ENCODE peak calls at places on chromosomes 6 and 20, in nine cellular contexts. Q, J, Z, E, X, W, V, U and T are unnamed samples.

GRCh38 chr6:30744054-30744805 is at the start of gene IER3:
- DNase-seq in U (peak; percentile 75), Q (peak; percentile 93), W (peak; percentile 83), Z (peak; percentile 66), X (peak; percentile 51), V (peak; percentile 81), J (peak; percentile 75), E (peak; percentile 42), T (peak; percentile 71)

GRCh38 chr6:134826889-134827737 is 122.8 kb downstream of the ALDH8A1 start:
- DNase-seq in Q (peak; percentile 91), U (no peak), X (no peak), E (no peak), W (no peak), Z (no peak), V (no peak), J (no peak), T (no peak)

GRCh38 chr20:44703183-44703925 is 11.8 kb upstream of the CCN5 start:
- DNase-seq in V (no peak), W (no peak), J (no peak), Z (no peak), X (no peak), U (peak; percentile 34), E (no peak), Q (no peak), T (no peak)

GRCh38 chr6:111685058-111685457 is 79.4 kb upstream of the TRAF3IP2 start:
- DNase-seq in W (no peak), Z (no peak), U (no peak), J (no peak), Q (no peak), V (no peak), E (no peak), X (no peak), T (no peak)

GRCh38 chr6:161139766-161140553 is 133.9 kb downstream of the AGPAT4 start:
- DNase-seq in W (no peak), J (no peak), Q (no peak), E (no peak), Z (no peak), V (no peak), U (peak; percentile 44), X (no peak), T (no peak)

GRCh38 chr20:53748821-53749402 is 155.3 kb upstream of the ZNF217 start:
- DNase-seq in U (no peak), W (no peak), E (no peak), J (no peak), V (no peak), Z (no peak), X (no peak), Q (peak; percentile 77), T (peak; percentile 84)

GRCh38 chr6:19860235-19860877 is 23.2 kb downstream of the ID4 start:
- DNase-seq in U (no peak), X (no peak), J (no peak), Q (no peak), E (no peak), W (no peak), Z (no peak), V (no peak), T (no peak)

GRCh38 chr6:163626073-163626867 is 211.8 kb downstream of the QKI start:
- DNase-seq in U (no peak), Q (no peak), V (no peak), Z (no peak), X (no peak), W (no peak), E (no peak), J (no peak), T (no peak)

GRCh38 chr6:514396-514973 is 122.9 kb downstream of the IRF4 start:
- DNase-seq in X (no peak), Q (no peak), E (no peak), J (no peak), Z (no peak), V (no peak), W (peak; percentile 26), U (no peak), T (no peak)

GRCh38 chr6:134288538-134289203 is 29.2 kb downstream of the SGK1 start:
- DNase-seq in V (no peak), W (no peak), X (no peak), J (no peak), U (no peak), Z (no peak), Q (peak; percentile 91), E (no peak), T (no peak)

GRCh38 chr6:149228276-149228962 is 89.1 kb upstream of the TAB2 start:
- DNase-seq in U (no peak), V (no peak), Z (no peak), E (no peak), J (no peak), X (no peak), Q (no peak), W (no peak), T (no peak)

GRCh38 chr20:62122659-62123449 is 579 bp downstream of the LSM14B start:
- DNase-seq in X (peak; percentile 35), W (no peak), Q (peak; percentile 35), J (no peak), E (no peak), U (peak; percentile 62), Z (peak; percentile 50), V (peak; percentile 60), T (peak; percentile 19)

GRCh38 chr20:62133864-62134263 is 9.3 kb downstream of the PSMA7 start:
- DNase-seq in W (no peak), J (no peak), U (peak; percentile 36), X (no peak), Z (no peak), V (no peak), E (no peak), Q (no peak), T (no peak)

GRCh38 chr6:45448417-45449389 is 71.0 kb upstream of the SUPT3H start:
- DNase-seq in J (no peak), X (no peak), E (no peak), U (no peak), Z (no peak), W (no peak), Q (peak; percentile 45), V (no peak), T (no peak)

GRCh38 chr6:131631625-131632284 is 3.7 kb upstream of the MED23 start:
- DNase-seq in W (no peak), X (no peak), J (no peak), U (no peak), Z (no peak), V (no peak), E (no peak), Q (no peak), T (no peak)

GRCh38 chr20:10547276-10548114 is 112.4 kb downstream of the SLX4IP start:
- DNase-seq in W (no peak), Q (no peak), E (no peak), X (no peak), U (no peak), J (no peak), Z (no peak), V (no peak), T (no peak)

GRCh38 chr6:116528800-116529199 is 16.7 kb downstream of the TRAPPC3L start:
- DNase-seq in Z (no peak), E (no peak), J (no peak), V (no peak), Q (peak; percentile 7), W (no peak), X (no peak), U (no peak), T (no peak)

GRCh38 chr6:41965429-41966213 is 24.0 kb upstream of the CCND3 start:
- DNase-seq in E (no peak), J (peak; percentile 89), Z (no peak), Q (no peak), W (no peak), V (no peak), U (no peak), X (no peak), T (no peak)

GRCh38 chr6:27814665-27815424 is 97.4 kb downstream of the OR2B2 start:
- DNase-seq in E (peak; percentile 64), U (peak; percentile 97), W (no peak), V (peak; percentile 81), Z (peak; percentile 59), J (no peak), Q (peak; percentile 97), X (peak; percentile 42), T (no peak)

GRCh38 chr20:38790210-38791053 is 15.1 kb upstream of the PPP1R16B start:
- DNase-seq in J (no peak), W (peak; percentile 28), E (no peak), X (no peak), V (peak; percentile 60), Q (no peak), U (peak; percentile 72), Z (no peak), T (no peak)

GRCh38 chr6:111725446-111726112 is 119.9 kb upstream of the TRAF3IP2 start:
- DNase-seq in E (no peak), U (no peak), W (no peak), J (no peak), Z (no peak), Q (no peak), X (no peak), V (no peak), T (no peak)

GRCh38 chr20:44402391-44403193 is 47.1 kb downstream of the HNF4A start:
- DNase-seq in X (no peak), W (no peak), V (no peak), U (no peak), E (no peak), J (no peak), Q (no peak), Z (no peak), T (no peak)

GRCh38 chr20:48198951-48199431 is 413.7 kb upstream of the SULF2 start:
- DNase-seq in E (no peak), Q (no peak), Z (no peak), W (no peak), X (no peak), U (no peak), V (no peak), J (no peak), T (no peak)

GRCh38 chr6:43120938-43121913 is 45.1 kb downstream of the PTK7 start:
- DNase-seq in U (no peak), W (no peak), Z (no peak), J (no peak), X (no peak), E (no peak), Q (peak; percentile 96), V (no peak), T (no peak)

GRCh38 chr20:36214684-36215256 is 21.5 kb upstream of the AAR2 start:
- DNase-seq in U (peak; percentile 58), V (peak; percentile 28), E (no peak), Z (no peak), W (no peak), Q (peak; percentile 25), J (no peak), X (no peak), T (peak; percentile 13)

GRCh38 chr20:32227744-32228688 is 20.3 kb downstream of the POFUT1 start:
- DNase-seq in J (no peak), W (no peak), Q (no peak), V (no peak), U (no peak), X (no peak), Z (no peak), E (no peak), T (no peak)

GRCh38 chr20:24979036-24979960 is 13.3 kb downstream of the APMAP start:
- DNase-seq in Q (no peak), U (no peak), W (no peak), V (no peak), E (no peak), X (no peak), J (no peak), Z (no peak), T (no peak)

GRCh38 chr6:22383016-22383415 is 86.2 kb upstream of the PRL start:
- DNase-seq in Q (no peak), V (no peak), X (no peak), U (no peak), Z (no peak), E (no peak), J (no peak), W (no peak), T (no peak)

GRCh38 chr6:30818426-30818841 is 65.9 kb upstream of the DDR1 start:
- DNase-seq in U (no peak), X (no peak), Q (peak; percentile 71), V (no peak), Z (no peak), E (no peak), J (no peak), W (no peak), T (no peak)

GRCh38 chr6:96014846-96015245 is 928 bp upstream of the FUT9 start:
- DNase-seq in Q (no peak), J (no peak), U (no peak), V (no peak), X (no peak), W (no peak), Z (no peak), E (no peak), T (no peak)